ENCODE peak calls at places on chromosomes 7 and 10, in four cellular contexts. M is right cardiac atrium, J is AG04450, C is fibroblast of lung. Z is an unnamed sample.

GRCh38 chr10:66362522-66362921 is 563.3 kb upstream of the LRRTM3 start:
- DNase-seq in M (no peak), J (no peak), C (no peak), Z (no peak)

GRCh38 chr7:27178366-27178765 is 4.2 kb upstream of the HOXA10 start:
- DNase-seq in M (peak; percentile 13), J (no peak), C (no peak), Z (no peak)

GRCh38 chr10:106173838-106174237 is 990.7 kb downstream of the SORCS1 start:
- DNase-seq in J (no peak), M (no peak), C (no peak), Z (no peak)

GRCh38 chr7:156889089-156889488 is 3.9 kb downstream of the LMBR1 start:
- DNase-seq in J (no peak), C (no peak), M (no peak), Z (no peak)

GRCh38 chr7:128202287-128202957 is 38.7 kb upstream of the LEP start:
- DNase-seq in M (no peak), J (no peak), C (no peak), Z (no peak)

GRCh38 chr7:110891197-110891596 is 199.7 kb upstream of the LRRN3 start:
- DNase-seq in J (no peak), C (no peak), M (no peak), Z (no peak)

GRCh38 chr7:68025363-68025762 is 1028.7 kb downstream of the TYW1 start:
- DNase-seq in J (no peak), C (no peak), M (no peak), Z (no peak)

GRCh38 chr7:13981070-13981469 is 8.4 kb downstream of the ETV1 start:
- DNase-seq in C (peak; percentile 99), J (peak; percentile 94), M (peak; percentile 62), Z (peak; percentile 98)

GRCh38 chr7:4849390-4849789 is 12.4 kb downstream of the PAPOLB start:
- DNase-seq in M (no peak), J (no peak), C (peak; percentile 20), Z (peak; percentile 17)

GRCh38 chr7:46170021-46170420 is 248.9 kb upstream of the IGFBP3 start:
- DNase-seq in M (no peak), C (no peak), J (no peak), Z (no peak)

GRCh38 chr10:49381111-49381900 is 14.6 kb downstream of the DRGX start:
- DNase-seq in M (no peak), C (no peak), J (no peak), Z (no peak)

GRCh38 chr7:106522691-106523090 is 138.3 kb downstream of the CCDC71L start:
- DNase-seq in M (no peak), J (no peak), C (no peak), Z (no peak)

GRCh38 chr10:50416885-50417284 is 165.6 kb upstream of the ASAH2 start:
- DNase-seq in C (no peak), J (no peak), M (no peak), Z (no peak)

GRCh38 chr7:77306231-77307067 is 106.8 kb upstream of the FGL2 start:
- DNase-seq in M (no peak), C (no peak), J (no peak), Z (no peak)

GRCh38 chr10:4450981-4451501 is 375.0 kb upstream of the AKR1E2 start:
- DNase-seq in M (no peak), C (peak; percentile 85), J (peak; percentile 52), Z (peak; percentile 85)

GRCh38 chr7:125516194-125516593 is 586.6 kb upstream of the POT1 start:
- DNase-seq in C (no peak), M (no peak), J (no peak), Z (no peak)

GRCh38 chr10:96891840-96892239 is 59.7 kb downstream of the LCOR start:
- DNase-seq in C (no peak), M (no peak), J (no peak), Z (no peak)

GRCh38 chr10:52108236-52108635 is 205.8 kb upstream of the DKK1 start:
- DNase-seq in M (no peak), C (no peak), J (no peak), Z (no peak)

GRCh38 chr10:75191821-75192568 is 18.6 kb upstream of the VDAC2 start:
- DNase-seq in C (peak; percentile 91), M (peak; percentile 84), J (peak; percentile 73), Z (peak; percentile 77)

GRCh38 chr10:89653410-89653828 is 8.4 kb upstream of the PANK1 start:
- DNase-seq in C (peak; percentile 93), J (no peak), M (no peak), Z (no peak)

GRCh38 chr10:15719062-15719898 is 442 bp downstream of the ITGA8 start:
- DNase-seq in J (no peak), C (no peak), M (peak; percentile 59), Z (no peak)

GRCh38 chr10:101576229-101576863 is 11.7 kb downstream of the POLL start:
- DNase-seq in M (no peak), C (peak; percentile 24), J (no peak), Z (no peak)

GRCh38 chr10:133516072-133516471 is 11.1 kb upstream of the CYP2E1 start:
- DNase-seq in C (no peak), M (no peak), J (no peak), Z (no peak)

GRCh38 chr7:100590077-100590737 is 4.1 kb downstream of the FBXO24 start:
- DNase-seq in M (peak; percentile 78), J (no peak), C (no peak), Z (no peak)

GRCh38 chr7:2018786-2019692 is 213.7 kb downstream of the MAD1L1 start:
- DNase-seq in J (peak; percentile 37), M (peak; percentile 80), C (peak; percentile 80), Z (peak; percentile 70)
- H3K4me3 ChIP-seq in J (no peak overlapping the region), M (no peak overlapping the region), C (no peak overlapping the region), Z (peak overlapping the region; percentile 18)

GRCh38 chr10:55630491-55631056 is 730.5 kb downstream of the ZWINT start:
- DNase-seq in M (peak; percentile 23), J (no peak), C (peak; percentile 20), Z (no peak)

GRCh38 chr10:55628260-55628701 is 732.8 kb downstream of the ZWINT start:
- DNase-seq in M (peak; percentile 70), J (no peak), C (no peak), Z (no peak)

GRCh38 chr10:55631071-55631654 is 729.9 kb downstream of the ZWINT start:
- DNase-seq in C (peak; percentile 40), J (no peak), M (peak; percentile 79), Z (no peak)

GRCh38 chr10:55629792-55630490 is 731.1 kb downstream of the ZWINT start:
- DNase-seq in C (peak; percentile 51), M (peak; percentile 62), J (no peak), Z (no peak)

GRCh38 chr10:55627526-55628170 is 733.4 kb downstream of the ZWINT start:
- DNase-seq in J (no peak), C (peak; percentile 7), M (peak; percentile 66), Z (no peak)
- H3K4me3 ChIP-seq in J (no peak overlapping the region), C (peak overlapping the region; percentile 53), M (peak overlapping the region; percentile 27), Z (no peak overlapping the region)

GRCh38 chr7:132446666-132447217 is 129.5 kb downstream of the PLXNA4 start:
- DNase-seq in C (no peak), M (no peak), J (no peak), Z (no peak)
- H3K4me3 ChIP-seq in C (no peak overlapping the region), M (no peak overlapping the region), J (no peak overlapping the region), Z (no peak overlapping the region)

GRCh38 chr7:74028321-74028812 is 394 bp downstream of the ELN start:
- DNase-seq in C (no peak), J (no peak), M (peak; percentile 62), Z (no peak)

GRCh38 chr7:74030861-74031260 is 2.9 kb downstream of the ELN start:
- DNase-seq in M (peak; percentile 70), C (no peak), J (no peak), Z (no peak)

GRCh38 chr7:74029094-74029785 is 1.3 kb downstream of the ELN start:
- DNase-seq in C (no peak), J (no peak), M (peak; percentile 85), Z (no peak)

GRCh38 chr7:74031403-74032190 is 3.6 kb downstream of the ELN start:
- DNase-seq in C (no peak), J (no peak), M (peak; percentile 13), Z (no peak)

GRCh38 chr7:74029991-74030415 is 2.0 kb downstream of the ELN start:
- DNase-seq in J (no peak), M (peak; percentile 70), C (no peak), Z (no peak)
- H3K4me3 ChIP-seq in J (no peak overlapping the region), M (peak overlapping the region; percentile 68), C (no peak overlapping the region), Z (peak overlapping the region; percentile 45)

DNA sequence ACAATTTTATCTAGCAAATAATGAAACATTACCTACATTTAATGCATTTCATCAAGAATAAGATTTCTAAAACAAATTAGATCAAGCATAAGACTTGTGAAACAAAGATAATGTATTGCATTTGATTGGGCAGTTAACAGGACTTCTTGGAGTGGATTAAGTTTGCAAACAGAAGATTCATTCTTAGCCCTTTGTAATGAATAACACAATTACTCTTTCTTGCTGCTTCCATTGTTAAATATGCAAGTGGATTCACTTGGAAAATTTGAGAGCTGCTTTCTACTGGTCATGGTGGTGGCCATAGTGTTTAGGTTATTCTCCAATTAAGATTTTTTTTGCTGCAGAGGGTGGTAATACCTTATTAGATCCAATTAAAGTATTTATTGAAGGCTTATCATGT is 6.0 kb downstream of the PPP1R9A start:
- DNase-seq in C (no peak), J (no peak), M (no peak), Z (no peak)
- H3K4me3 ChIP-seq in C (no peak overlapping the region), J (no peak overlapping the region), M (no peak overlapping the region), Z (no peak overlapping the region)

DNA sequence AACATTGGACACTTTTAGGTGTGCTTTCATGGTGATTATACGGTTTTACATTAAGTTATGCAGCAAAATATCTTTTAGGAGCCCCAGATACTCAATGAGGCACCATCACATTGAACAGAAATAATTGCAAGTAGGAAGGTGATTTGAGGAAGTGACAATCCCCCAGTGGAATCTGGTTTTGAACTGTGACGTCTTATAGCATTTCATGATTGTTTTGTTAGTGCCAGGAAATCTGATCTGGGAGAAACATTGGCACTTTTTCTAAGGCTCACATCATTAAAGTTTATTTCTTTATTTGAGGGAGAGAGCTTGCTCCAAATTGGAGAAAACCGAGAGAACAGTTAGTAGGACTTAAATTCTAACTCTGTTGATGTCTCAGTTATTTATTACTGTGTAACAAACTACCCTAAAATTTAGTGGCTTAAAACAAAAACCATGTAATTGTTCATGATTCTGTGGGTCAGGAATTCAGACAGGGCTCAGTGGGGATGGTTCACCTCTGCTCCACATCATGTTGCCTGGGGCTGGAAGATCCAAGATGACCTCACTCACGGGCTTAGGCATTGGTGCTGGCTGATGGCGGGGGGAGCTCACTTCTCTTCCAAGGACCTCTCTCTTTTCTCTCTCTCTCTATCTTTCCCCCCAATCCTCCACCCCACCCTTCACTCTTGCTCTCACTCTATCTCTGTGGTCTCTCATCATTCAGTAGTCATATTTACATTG is 78.2 kb upstream of the STEAP1B start:
- DNase-seq in J (no peak), C (peak; percentile 82), M (no peak), Z (no peak)
- H3K4me3 ChIP-seq in J (no peak overlapping the region), C (no peak overlapping the region), M (no peak overlapping the region), Z (no peak overlapping the region)

DNA sequence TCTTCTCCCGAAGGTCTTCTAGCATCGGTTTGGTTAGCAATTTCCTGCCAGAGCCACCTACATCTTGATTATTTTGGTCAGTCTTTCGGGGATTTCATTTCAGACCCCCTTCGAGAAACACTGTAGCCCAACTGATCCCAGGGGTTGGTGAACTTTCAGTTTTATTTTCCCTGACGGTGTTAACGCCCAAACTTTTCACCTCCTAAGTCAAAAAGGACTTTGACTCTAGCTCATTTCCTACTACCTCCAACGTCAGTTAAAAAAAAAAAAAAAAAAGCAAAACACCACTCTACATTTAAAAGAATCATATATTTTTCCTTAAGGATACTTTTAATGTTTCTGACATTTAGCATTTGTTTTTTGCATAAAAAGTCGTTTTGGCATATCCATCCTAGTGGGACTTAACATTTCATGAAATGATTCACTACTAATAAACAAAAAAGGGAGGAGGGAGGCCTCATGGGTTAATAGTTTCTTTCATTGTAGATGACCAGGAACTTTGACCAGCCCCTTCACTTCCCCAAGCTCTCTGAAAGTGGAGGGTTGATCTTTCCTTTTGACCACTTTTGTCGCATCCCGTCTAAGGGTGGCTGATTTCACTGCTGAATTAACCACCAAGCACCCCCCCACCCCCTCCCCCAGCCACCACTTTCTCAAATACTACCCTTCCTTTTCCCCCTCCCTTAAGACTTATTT is 771 bp upstream of the TCF7L2 start:
- DNase-seq in J (no peak), C (peak; percentile 16), M (no peak), Z (no peak)
- H3K4me3 ChIP-seq in J (peak overlapping the region; percentile 48), C (peak overlapping the region; percentile 45), M (peak overlapping the region; percentile 100), Z (peak overlapping the region; percentile 37)